ENCODE peak calls at places on chromosome 5, in seven cellular contexts. K is GM12878, Z is K562, H is H1, R is HepG2, T is GM12892, V is SK-N-SH. M is an unnamed sample.

GRCh38 chr5:100647461-100648230 is 112.5 kb downstream of the FAM174A start:
- DNase-seq in K (no peak), Z (no peak), H (no peak), R (no peak), T (no peak), V (no peak), M (no peak)

GRCh38 chr5:95812100-95812472 is 10.4 kb downstream of the GLRX start:
- DNase-seq in K (no peak), Z (no peak), H (no peak), R (peak; percentile 77), T (no peak), V (peak; percentile 35), M (no peak)

GRCh38 chr5:177309351-177310191 is 2.1 kb downstream of the MXD3 start:
- DNase-seq in K (no peak), Z (peak; percentile 57), H (peak; percentile 85), R (peak; percentile 79), T (no peak), V (peak; percentile 83), M (no peak)

GRCh38 chr5:150562832-150563231 is 54.9 kb downstream of the NDST1 start:
- DNase-seq in K (peak; percentile 27), Z (no peak), H (no peak), R (peak; percentile 47), T (no peak), V (no peak), M (no peak)

GRCh38 chr5:124790895-124791732 is 44.7 kb upstream of the ZNF608 start:
- DNase-seq in K (no peak), Z (no peak), H (no peak), R (no peak), T (no peak), V (no peak), M (no peak)

GRCh38 chr5:109656829-109657228 is 32.9 kb upstream of the MAN2A1 start:
- DNase-seq in K (no peak), Z (peak; percentile 27), H (no peak), R (no peak), T (no peak), V (no peak), M (no peak)

GRCh38 chr5:138444774-138445546 is 6.1 kb downstream of the REEP2 start:
- DNase-seq in K (no peak), Z (no peak), H (no peak), R (no peak), T (no peak), V (no peak), M (no peak)

GRCh38 chr5:54743997-54744788 is 226.6 kb downstream of the SNX18 start:
- DNase-seq in K (peak; percentile 45), Z (peak; percentile 67), H (no peak), R (peak; percentile 5), T (peak; percentile 4), V (no peak), M (peak; percentile 8)

GRCh38 chr5:160245506-160246100 is 16.3 kb downstream of the FABP6 start:
- DNase-seq in K (no peak), Z (no peak), H (no peak), R (no peak), T (no peak), V (peak; percentile 62), M (no peak)

GRCh38 chr5:143045062-143045461 is 274.9 kb downstream of the ARHGAP26 start:
- DNase-seq in K (no peak), Z (no peak), H (no peak), R (no peak), T (no peak), V (no peak), M (no peak)

GRCh38 chr5:115415143-115415491 is 118.7 kb upstream of the CCDC112 start:
- DNase-seq in K (no peak), Z (no peak), H (no peak), R (peak; percentile 39), T (no peak), V (no peak), M (no peak)

GRCh38 chr5:123066016-123066415 is 23.0 kb upstream of the PRDM6 start:
- DNase-seq in K (no peak), Z (no peak), H (no peak), R (no peak), T (no peak), V (no peak), M (no peak)

GRCh38 chr5:118479285-118479684 is 509.1 kb downstream of the DTWD2 start:
- DNase-seq in K (no peak), Z (no peak), H (no peak), R (no peak), T (no peak), V (no peak), M (no peak)

GRCh38 chr5:96293966-96294886 is 138.8 kb downstream of the PCSK1 start:
- DNase-seq in K (no peak), Z (no peak), H (no peak), R (no peak), T (no peak), V (no peak), M (no peak)

GRCh38 chr5:178298283-178298807 is 65.7 kb upstream of the PHYKPL start:
- DNase-seq in K (no peak), Z (no peak), H (no peak), R (no peak), T (no peak), V (no peak), M (no peak)

GRCh38 chr5:33563983-33564908 is 123.5 kb downstream of the TARS1 start:
- DNase-seq in K (no peak), Z (no peak), H (no peak), R (no peak), T (no peak), V (no peak), M (no peak)

GRCh38 chr5:113748403-113748802 is 234.9 kb downstream of the YTHDC2 start:
- DNase-seq in K (no peak), Z (no peak), H (no peak), R (no peak), T (no peak), V (no peak), M (no peak)

GRCh38 chr5:38265546-38266179 is 7.3 kb downstream of the EGFLAM start:
- DNase-seq in K (no peak), Z (peak; percentile 77), H (no peak), R (peak; percentile 45), T (no peak), V (peak; percentile 67), M (peak; percentile 35)

GRCh38 chr5:83564069-83564749 is 92.7 kb downstream of the VCAN start:
- DNase-seq in K (no peak), Z (peak; percentile 42), H (no peak), R (peak; percentile 50), T (no peak), V (peak; percentile 13), M (no peak)

DNA sequence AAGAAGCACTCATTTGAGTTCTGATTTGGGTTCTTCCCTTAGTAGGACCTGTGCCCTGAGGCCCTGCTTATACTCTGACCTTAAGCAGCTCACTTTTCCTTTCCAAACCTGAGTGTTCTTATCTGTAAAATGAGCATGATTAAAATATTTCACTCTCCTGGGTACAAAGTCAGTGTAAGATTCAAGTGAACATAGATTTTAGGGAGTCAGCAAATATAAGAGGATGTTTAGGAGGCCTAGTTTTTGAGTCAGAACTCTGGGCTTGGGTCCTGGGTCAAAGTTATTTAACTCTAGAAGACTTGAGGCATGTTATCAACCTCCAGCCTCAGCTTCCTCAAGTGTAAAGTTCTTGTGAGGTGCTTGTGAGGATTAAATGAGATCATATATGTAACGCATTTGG is 8.7 kb upstream of the SPARC start:
- DNase-seq in K (no peak), Z (no peak), H (no peak), R (no peak), T (no peak), V (no peak), M (no peak)
- TF ChIP-seq TAF1 in K (no peak), Z (no peak), H (no peak), R (no peak), T (no peak), V (no peak), M (no peak)

DNA sequence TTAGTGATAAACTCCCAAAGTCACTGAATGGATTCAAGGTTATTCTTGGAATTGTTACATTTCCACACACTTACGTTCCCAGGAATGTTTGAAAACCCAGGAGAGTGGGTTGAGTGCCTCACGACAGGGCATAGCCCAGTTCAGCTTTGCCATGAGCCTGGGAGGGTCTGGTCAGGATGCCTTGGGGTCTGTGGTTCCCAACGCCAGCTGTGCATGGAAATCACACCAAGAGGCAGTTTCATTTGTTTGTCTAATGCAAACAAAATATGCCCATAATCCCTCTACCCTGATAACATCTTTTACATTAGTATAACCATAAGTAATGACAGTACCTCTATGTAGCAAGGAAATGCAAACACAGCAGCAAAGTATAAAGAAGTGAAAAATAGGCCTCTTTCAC is 25.3 kb upstream of the MSX2 start:
- DNase-seq in K (no peak), Z (no peak), H (no peak), R (no peak), T (no peak), V (peak; percentile 44), M (no peak)
- TF ChIP-seq TAF1 in K (no peak), Z (no peak), H (no peak), R (no peak), T (no peak), V (no peak), M (no peak)

DNA sequence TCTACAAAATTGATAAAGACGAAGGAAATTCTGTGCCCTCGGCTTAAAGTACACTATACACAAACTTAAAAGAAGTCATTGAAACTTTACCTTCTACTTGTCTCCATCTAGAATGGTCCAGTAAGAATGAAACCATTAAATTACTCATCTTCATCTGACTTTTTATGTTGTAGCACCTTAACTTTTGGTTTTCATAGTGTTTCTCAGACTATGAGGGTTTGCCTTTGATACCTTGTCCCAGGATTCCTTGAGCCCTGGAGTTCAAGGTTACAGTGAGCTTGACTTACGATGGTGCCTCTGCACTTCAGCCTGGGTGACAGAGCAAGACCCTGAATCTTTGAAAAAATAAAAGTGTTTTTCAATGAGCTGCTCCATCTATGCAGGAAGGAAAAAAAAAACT is 132.2 kb downstream of the CDC42SE2 start:
- DNase-seq in K (no peak), Z (no peak), H (no peak), R (no peak), T (no peak), V (no peak), M (no peak)
- TF ChIP-seq TAF1 in K (no peak), Z (no peak), H (no peak), R (no peak), T (no peak), V (no peak), M (no peak)

GRCh38 chr5:65923339-65923738 is 3.0 kb upstream of the ERBIN start:
- DNase-seq in K (no peak), Z (no peak), H (no peak), R (no peak), T (no peak), V (no peak), M (no peak)

GRCh38 chr5:65916066-65916465 is 10.3 kb upstream of the ERBIN start:
- DNase-seq in K (no peak), Z (no peak), H (no peak), R (no peak), T (no peak), V (no peak), M (no peak)

GRCh38 chr5:65924366-65925093 is 1.8 kb upstream of the ERBIN start:
- DNase-seq in K (no peak), Z (no peak), H (no peak), R (peak; percentile 12), T (no peak), V (peak; percentile 50), M (peak; percentile 15)

GRCh38 chr5:65916636-65917035 is 9.7 kb upstream of the ERBIN start:
- DNase-seq in K (no peak), Z (no peak), H (no peak), R (no peak), T (no peak), V (no peak), M (no peak)

DNA sequence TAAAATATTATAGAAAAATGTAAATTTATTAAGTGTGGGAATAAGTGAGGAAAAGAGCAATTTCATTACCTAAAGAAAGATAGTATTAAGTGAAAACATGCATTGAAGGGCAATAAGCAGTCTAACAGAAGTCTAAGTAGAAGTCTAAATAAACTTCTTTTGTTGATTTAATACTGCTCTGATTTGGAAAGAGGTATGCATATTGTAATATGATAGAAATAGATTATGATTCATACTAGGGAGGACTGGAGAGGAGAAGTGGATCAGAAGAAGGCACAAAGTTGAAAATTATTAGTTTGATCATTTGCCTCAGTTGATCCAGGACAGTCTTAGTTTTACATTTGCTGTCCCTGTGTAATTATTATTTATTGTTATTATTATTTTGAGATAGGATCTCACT is 6.6 kb upstream of the ERBIN start:
- DNase-seq in K (no peak), Z (no peak), H (no peak), R (no peak), T (no peak), V (no peak), M (no peak)
- TF ChIP-seq TAF1 in K (no peak), Z (no peak), H (no peak), R (no peak), T (no peak), V (no peak), M (no peak)